ENCODE peak calls at places on chromosomes 5 and 9, in five cellular contexts. J is Peyer's patch, H is upper lobe of left lung, E is left ventricle myocardium inferior, N is A549. O is an unnamed sample.

GRCh38 chr5:92662741-92663140 is 918.3 kb downstream of the NR2F1-AS1 start:
- DNase-seq in J (no peak), H (no peak), E (no peak), N (no peak), O (no peak)

GRCh38 chr5:15326471-15326870 is 173.5 kb upstream of the FBXL7 start:
- DNase-seq in J (no peak), H (no peak), E (no peak), N (no peak), O (no peak)

GRCh38 chr9:123422593-123422992 is 66.6 kb downstream of the CRB2 start:
- DNase-seq in J (no peak), H (peak; percentile 5), E (no peak), N (no peak), O (no peak)

GRCh38 chr9:89911721-89912604 is 307.2 kb downstream of the GADD45G start:
- DNase-seq in J (no peak), H (peak; percentile 20), E (no peak), N (no peak), O (no peak)

GRCh38 chr5:73493421-73493820 is 4.8 kb upstream of the BTF3 start:
- DNase-seq in J (no peak), H (no peak), E (no peak), N (no peak), O (no peak)

GRCh38 chr9:126688617-126689016 is 74.9 kb downstream of the LMX1B start:
- DNase-seq in J (no peak), H (no peak), E (no peak), N (no peak), O (no peak)

GRCh38 chr9:137671196-137671538 is 52.4 kb downstream of the EHMT1 start:
- DNase-seq in J (no peak), H (no peak), E (no peak), N (no peak), O (no peak)

GRCh38 chr9:132494857-132495256 is 84.8 kb downstream of the CFAP77 start:
- DNase-seq in J (no peak), H (no peak), E (no peak), N (no peak), O (no peak)

GRCh38 chr9:38229123-38229829 is 160.2 kb upstream of the SHB start:
- DNase-seq in J (no peak), H (no peak), E (no peak), N (no peak), O (no peak)

GRCh38 chr5:127577458-127577857 is 60.0 kb downstream of the PRRC1 start:
- DNase-seq in J (no peak), H (no peak), E (no peak), N (no peak), O (no peak)

GRCh38 chr5:87872986-87873385 is 395.7 kb downstream of the TMEM161B start:
- DNase-seq in J (no peak), H (no peak), E (no peak), N (no peak), O (no peak)

GRCh38 chr5:72231989-72232703 is 87.9 kb downstream of the MRPS27 start:
- DNase-seq in J (no peak), H (no peak), E (no peak), N (no peak), O (no peak)

GRCh38 chr5:82991678-82992323 is 85.4 kb downstream of the TMEM167A start:
- DNase-seq in J (no peak), H (no peak), E (no peak), N (peak; percentile 28), O (no peak)

GRCh38 chr9:116432051-116432450 is 255.1 kb upstream of the TRIM32 start:
- DNase-seq in J (no peak), H (no peak), E (no peak), N (no peak), O (no peak)

GRCh38 chr9:7656648-7657047 is 142.9 kb downstream of the DMAC1 start:
- DNase-seq in J (no peak), H (no peak), E (no peak), N (peak; percentile 1), O (no peak)

GRCh38 chr9:87275039-87275725 is 222.5 kb upstream of the DAPK1 start:
- DNase-seq in J (no peak), H (no peak), E (no peak), N (no peak), O (no peak)

GRCh38 chr5:21784487-21784886 is 1068.7 kb downstream of the CDH12 start:
- DNase-seq in J (no peak), H (no peak), E (no peak), N (no peak), O (no peak)

GRCh38 chr9:3696368-3696767 is 170.6 kb upstream of the RFX3 start:
- DNase-seq in J (no peak), H (no peak), E (no peak), N (no peak), O (no peak)

GRCh38 chr9:99253772-99254431 is 31.8 kb downstream of the SEC61B start:
- DNase-seq in J (peak; percentile 53), H (no peak), E (no peak), N (no peak), O (no peak)

GRCh38 chr5:3510642-3511041 is 85.0 kb upstream of the IRX1 start:
- DNase-seq in J (no peak), H (no peak), E (no peak), N (no peak), O (no peak)

GRCh38 chr5:68685861-68686260 is 408.0 kb upstream of the SLC30A5 start:
- DNase-seq in J (no peak), H (no peak), E (no peak), N (no peak), O (no peak)

GRCh38 chr9:101631892-101632291 is 37.1 kb upstream of the PPP3R2 start:
- DNase-seq in J (no peak), H (no peak), E (no peak), N (no peak), O (no peak)

DNA sequence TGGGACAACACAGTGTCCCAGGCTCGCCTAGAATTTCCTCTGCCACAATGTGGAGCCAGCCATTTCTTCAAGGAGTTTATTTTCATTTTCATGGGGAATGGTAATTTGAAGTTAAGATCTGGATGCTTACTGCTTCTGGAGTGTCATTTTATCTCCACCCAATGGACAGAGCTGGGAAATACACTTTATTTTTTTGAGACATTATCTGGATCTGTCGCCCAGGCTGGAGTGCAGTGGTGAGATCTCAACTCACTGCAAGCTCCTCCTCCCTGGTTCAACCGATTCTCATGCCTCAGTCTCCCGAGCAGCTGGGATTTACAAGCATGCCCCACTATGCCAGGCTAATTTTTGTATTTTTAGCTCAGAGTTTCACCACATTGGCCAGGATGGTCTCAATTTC is 12.7 kb upstream of the THG1L start:
- DNase-seq in J (no peak), H (no peak), E (no peak), N (peak; percentile 56), O (no peak)
- TF ChIP-seq CTCF in J (peak; percentile 85), H (peak; percentile 58), E (peak; percentile 74), N (peak; percentile 71), O (peak; percentile 68)

DNA sequence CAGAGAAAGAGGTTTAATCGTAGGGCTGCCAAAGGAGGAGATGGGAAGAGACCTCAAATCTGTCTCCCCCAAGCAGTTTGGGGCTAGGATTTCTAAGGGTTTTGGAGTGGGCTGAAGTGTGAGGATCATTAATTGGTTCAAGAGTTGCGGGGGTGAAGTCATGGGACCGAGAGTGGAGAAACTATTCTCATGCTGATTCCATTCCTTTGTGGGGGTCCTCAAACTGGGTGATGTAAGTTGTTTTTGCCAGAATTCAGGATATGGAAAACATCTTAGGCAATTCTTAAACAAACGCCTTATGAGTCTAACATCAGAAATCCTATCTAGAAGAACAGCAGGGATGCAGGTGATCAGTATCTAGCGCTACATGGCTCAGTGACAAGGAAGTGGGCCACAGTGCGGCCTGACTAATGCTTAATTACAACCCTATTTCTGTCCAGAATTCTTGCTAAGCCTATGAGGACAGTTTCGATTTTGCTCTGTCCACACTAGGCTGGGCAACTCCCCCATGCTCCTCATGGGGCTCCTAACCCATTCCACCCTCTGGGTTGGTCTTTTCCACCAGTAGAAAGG is 27.7 kb upstream of the TRIO start:
- DNase-seq in J (no peak), H (no peak), E (no peak), N (no peak), O (no peak)
- H3K27ac ChIP-seq in J (no peak overlapping the region), H (no peak overlapping the region), E (peak overlapping the region; percentile 81), N (no peak overlapping the region), O (no peak overlapping the region)

GRCh38 chr9:97502222-97502983 is 937 bp downstream of the TMOD1 start:
- DNase-seq in J (no peak), H (no peak), E (peak; percentile 36), N (no peak), O (no peak)
- TF ChIP-seq CTCF in J (no peak), H (no peak), E (no peak), N (no peak), O (no peak)

DNA sequence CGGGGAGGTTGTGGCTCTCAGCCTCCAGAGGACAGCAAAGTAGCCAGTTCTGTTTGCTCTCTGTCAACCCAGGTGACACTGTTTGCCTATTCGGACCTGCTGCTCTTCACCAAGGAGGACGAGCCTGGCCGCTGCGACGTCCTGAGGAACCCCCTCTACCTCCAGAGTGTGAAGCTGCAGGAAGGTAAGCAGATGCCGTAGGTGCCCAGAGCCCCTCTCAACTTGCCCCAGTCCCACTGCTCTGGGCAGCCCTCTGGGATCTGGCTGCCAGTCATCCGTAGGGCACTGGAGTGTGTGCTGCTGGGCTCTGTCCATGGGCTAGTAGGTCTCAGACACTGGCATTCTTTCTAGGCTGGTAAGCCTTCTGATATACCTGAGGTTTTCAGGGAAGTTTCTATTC is 59.3 kb downstream of the RGS3 start:
- DNase-seq in J (no peak), H (no peak), E (no peak), N (no peak), O (no peak)
- H3K27ac ChIP-seq in J (peak overlapping the region; percentile 90), H (peak overlapping the region; percentile 67), E (peak overlapping the region; percentile 84), N (no peak overlapping the region), O (peak overlapping the region; percentile 24)

GRCh38 chr9:120875954-120876841 is 790 bp downstream of the PHF19 start:
- DNase-seq in J (peak; percentile 77), H (peak; percentile 90), E (peak; percentile 85), N (peak; percentile 93), O (peak; percentile 87)
- TF ChIP-seq CTCF in J (peak; percentile 7), H (no peak), E (no peak), N (no peak), O (no peak)

DNA sequence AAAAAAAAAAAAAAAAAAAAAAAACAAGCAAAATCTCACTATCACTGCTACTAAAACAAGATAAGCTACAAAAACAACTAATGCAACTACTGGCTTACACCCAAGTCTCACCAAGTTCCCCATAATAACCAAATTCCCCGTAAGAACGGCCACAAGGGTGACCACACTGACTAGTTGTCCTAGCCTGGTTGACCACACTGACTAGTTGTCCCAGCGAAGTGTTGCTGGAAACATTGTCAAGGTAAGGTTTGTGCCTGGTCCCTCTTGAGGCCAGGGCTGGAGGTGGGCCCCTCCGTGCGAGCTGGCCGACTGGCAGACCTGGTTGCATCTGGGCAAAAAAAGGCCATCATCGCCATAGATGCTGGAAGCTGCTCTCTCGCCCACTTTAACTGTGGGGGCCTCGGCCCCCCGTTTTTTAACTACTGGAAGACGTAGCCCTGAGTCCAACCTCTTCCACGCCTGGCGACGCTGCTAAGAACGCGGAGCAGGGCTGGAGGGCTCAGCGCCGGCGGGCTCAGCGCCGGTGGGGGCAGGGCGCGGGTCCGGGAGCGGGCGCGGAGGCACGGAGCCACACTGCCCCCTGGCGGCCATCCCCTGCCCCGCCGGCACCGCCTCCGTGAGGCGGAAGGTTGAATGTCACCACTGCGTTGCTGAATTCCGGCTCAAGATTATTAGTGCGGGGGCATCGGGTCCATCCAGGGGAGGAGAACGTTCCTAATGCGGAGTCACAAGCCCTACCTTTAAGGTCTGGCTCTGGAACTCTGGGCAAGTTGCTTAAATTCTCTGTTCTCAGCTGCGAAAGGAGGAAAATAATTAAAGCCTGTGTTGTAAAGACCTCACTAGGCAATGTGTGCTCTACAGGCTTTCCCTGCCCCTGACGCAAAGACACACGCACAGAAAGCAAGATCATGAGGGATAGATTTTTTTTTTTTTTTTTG is 84.0 kb downstream of the HSD17B3 start:
- DNase-seq in J (peak; percentile 27), H (peak; percentile 65), E (peak; percentile 82), N (peak; percentile 74), O (peak; percentile 57)
- H3K27ac ChIP-seq in J (peak overlapping the region; percentile 64), H (no peak overlapping the region), E (peak overlapping the region; percentile 80), N (peak overlapping the region; percentile 70), O (no peak overlapping the region)

GRCh38 chr5:141373673-141374317 is at the start of gene PCDHGA6:
- DNase-seq in J (no peak), H (no peak), E (no peak), N (no peak), O (no peak)
- TF ChIP-seq CTCF in J (no peak), H (no peak), E (peak; percentile 62), N (no peak), O (no peak)

O was measured in CD4-positive, alpha-beta T cell.